ENCODE peak calls at places on chromosomes 13 and 19, in nine cellular contexts. D is type B pancreatic cell, C is dorsolateral prefrontal cortex, K is heart left ventricle, Y is GM12865, Z is mucosa of descending colon, Q is mammary epithelial cell, X is Panc1, E is neural progenitor cell. B is an unnamed sample.

GRCh38 chr13:98142427-98143156 is at the start of gene FARP1:
- DNase-seq in X (no peak), Y (peak; percentile 80), Q (peak; percentile 77), D (peak; percentile 91), C (peak; percentile 61), K (peak; percentile 71), Z (peak; percentile 90), E (peak; percentile 94), B (no peak)

GRCh38 chr19:7902796-7903243 is 857 bp upstream of the MAP2K7 start:
- DNase-seq in X (no peak), E (no peak), Z (no peak), K (no peak), D (no peak), Q (no peak), C (no peak), Y (no peak), B (peak; percentile 63)

GRCh38 chr19:10388957-10389356 is 8.6 kb upstream of the TYK2 start:
- DNase-seq in K (peak; percentile 77), E (peak; percentile 87), D (peak; percentile 90), Y (peak; percentile 86), X (peak; percentile 60), Z (peak; percentile 89), C (peak; percentile 84), Q (peak; percentile 55), B (peak; percentile 57)

GRCh38 chr13:106083620-106084350 is 451.7 kb downstream of the EFNB2 start:
- DNase-seq in C (no peak), Y (peak; percentile 34), Q (peak; percentile 71), D (no peak), Z (no peak), E (peak; percentile 63), X (no peak), K (no peak), B (no peak)

GRCh38 chr19:48806518-48806817 is 4.4 kb downstream of the BCAT2 start:
- DNase-seq in X (no peak), Z (no peak), Y (no peak), K (no peak), Q (no peak), D (no peak), C (no peak), E (peak; percentile 84), B (no peak)

GRCh38 chr13:110680852-110681251 is 25.1 kb downstream of the CARS2 start:
- DNase-seq in Z (no peak), E (peak; percentile 46), D (no peak), Y (peak; percentile 40), X (no peak), Q (no peak), K (no peak), C (no peak), B (no peak)

GRCh38 chr13:27860743-27861142 is 59.1 kb upstream of the PDX1 start:
- DNase-seq in D (no peak), C (no peak), Q (no peak), E (peak; percentile 34), K (no peak), X (no peak), Y (no peak), Z (no peak), B (no peak)

GRCh38 chr19:40323705-40324104 is 24.5 kb downstream of the C19orf47 start:
- DNase-seq in C (peak; percentile 35), Q (no peak), E (no peak), K (no peak), Z (no peak), Y (no peak), X (no peak), D (no peak), B (no peak)

GRCh38 chr19:7874080-7874856 is at the start of gene PRR36:
- DNase-seq in Q (no peak), D (peak; percentile 83), X (no peak), K (peak; percentile 57), Z (no peak), Y (no peak), E (peak; percentile 92), C (peak; percentile 84), B (no peak)

GRCh38 chr19:33194884-33195710 is 967 bp downstream of the LRP3 start:
- DNase-seq in D (peak; percentile 69), Z (peak; percentile 49), E (peak; percentile 59), Y (no peak), X (no peak), Q (no peak), K (no peak), C (no peak), B (no peak)

GRCh38 chr13:43431279-43431678 is 355.5 kb downstream of the ENOX1 start:
- DNase-seq in C (no peak), Z (no peak), D (no peak), Y (no peak), K (no peak), Q (peak; percentile 0), E (no peak), X (no peak), B (no peak)

GRCh38 chr13:40328091-40328490 is 338.4 kb downstream of the FOXO1 start:
- DNase-seq in E (no peak), X (no peak), Q (no peak), Z (no peak), C (no peak), K (no peak), Y (no peak), D (no peak), B (peak; percentile 19)

GRCh38 chr13:28636078-28636477 is 22.9 kb upstream of the POMP start:
- DNase-seq in K (no peak), Q (no peak), E (no peak), X (no peak), Z (no peak), D (no peak), C (no peak), Y (no peak), B (no peak)

GRCh38 chr19:3243851-3244700 is 19.6 kb downstream of the CELF5 start:
- DNase-seq in D (no peak), E (peak; percentile 89), C (no peak), Z (peak; percentile 58), Y (peak; percentile 52), X (no peak), Q (peak; percentile 45), K (no peak), B (peak; percentile 47)

DNA sequence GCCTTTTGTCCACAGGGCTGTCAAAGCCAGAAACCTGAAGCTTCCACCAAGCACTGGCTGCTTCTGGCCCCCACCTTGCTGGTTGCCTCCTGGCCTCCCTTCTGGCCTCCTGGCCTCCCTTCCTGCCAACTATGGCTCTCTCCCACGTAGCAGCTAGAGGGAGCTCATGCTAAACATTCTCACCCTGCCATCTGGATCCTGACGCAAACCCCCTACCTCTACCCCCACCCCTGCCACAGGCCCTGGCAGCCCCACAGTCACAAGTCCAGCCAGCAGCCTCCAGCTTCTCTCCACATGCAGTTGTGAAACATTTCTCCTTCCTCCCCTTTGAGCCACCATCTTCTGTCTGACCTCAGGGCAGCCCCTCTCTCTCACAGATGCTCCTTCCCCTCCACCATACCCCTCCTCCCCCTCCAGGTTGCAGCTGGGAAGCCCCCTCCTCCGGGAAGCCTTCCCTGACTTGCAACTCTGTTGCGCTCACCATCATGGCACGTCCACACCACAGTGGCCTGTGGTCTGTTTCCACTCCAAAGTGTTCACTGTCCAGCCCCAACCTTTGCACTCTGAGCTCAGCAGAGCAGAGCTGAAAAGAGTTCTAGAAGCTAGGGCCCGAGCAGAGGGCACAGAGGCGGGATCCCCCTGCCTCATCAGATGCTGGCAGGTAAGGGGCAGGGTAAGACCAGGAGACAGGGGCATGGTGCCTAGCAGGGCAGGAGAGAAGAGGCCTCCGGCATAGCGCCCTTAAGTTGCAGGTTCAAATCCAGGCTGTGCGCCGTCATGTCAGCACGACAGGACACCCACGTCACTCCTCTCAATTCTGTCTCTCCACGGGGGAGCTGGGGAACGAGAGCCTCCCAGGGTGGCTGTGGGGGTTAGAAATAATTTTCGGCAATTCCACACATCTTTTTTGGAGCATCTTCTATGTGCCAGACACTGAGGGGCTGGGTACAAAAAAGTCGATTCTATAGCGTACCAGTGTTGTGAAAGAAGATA is 7.3 kb downstream of the ADGRL1 start:
- DNase-seq in K (no peak), X (no peak), Q (no peak), Z (no peak), D (no peak), E (no peak), Y (no peak), C (no peak), B (no peak)
- TF ChIP-seq CTCF in K (no peak), X (peak; percentile 20), Q (peak; percentile 16), Z (no peak), D (peak; percentile 32), E (peak; percentile 24), Y (no peak), C (peak; percentile 25), B (no peak)

GRCh38 chr13:38418286-38418685 is 68.6 kb downstream of the UFM1 start:
- DNase-seq in Y (no peak), C (no peak), K (no peak), Z (no peak), Q (peak; percentile 16), E (no peak), D (no peak), X (no peak), B (no peak)

GRCh38 chr13:38419312-38419873 is 69.7 kb downstream of the UFM1 start:
- DNase-seq in Y (peak; percentile 28), D (no peak), K (no peak), X (no peak), C (no peak), Z (no peak), Q (no peak), E (no peak), B (no peak)

GRCh38 chr13:38415233-38415632 is 65.6 kb downstream of the UFM1 start:
- DNase-seq in D (no peak), E (no peak), K (peak; percentile 51), X (no peak), C (no peak), Z (no peak), Y (peak; percentile 79), Q (peak; percentile 4), B (no peak)

GRCh38 chr13:38417241-38417640 is 67.6 kb downstream of the UFM1 start:
- DNase-seq in Z (no peak), E (no peak), D (no peak), K (no peak), Q (no peak), Y (no peak), X (no peak), C (no peak), B (no peak)

GRCh38 chr13:38417727-38418126 is 68.1 kb downstream of the UFM1 start:
- DNase-seq in X (no peak), C (no peak), Z (no peak), Q (peak; percentile 50), Y (peak; percentile 28), D (no peak), K (no peak), E (peak; percentile 16), B (no peak)
- TF ChIP-seq CTCF in X (peak; percentile 15), C (no peak), Z (no peak), Q (peak; percentile 71), Y (peak; percentile 35), D (peak; percentile 56), K (no peak), E (peak; percentile 32), B (peak; percentile 47)

DNA sequence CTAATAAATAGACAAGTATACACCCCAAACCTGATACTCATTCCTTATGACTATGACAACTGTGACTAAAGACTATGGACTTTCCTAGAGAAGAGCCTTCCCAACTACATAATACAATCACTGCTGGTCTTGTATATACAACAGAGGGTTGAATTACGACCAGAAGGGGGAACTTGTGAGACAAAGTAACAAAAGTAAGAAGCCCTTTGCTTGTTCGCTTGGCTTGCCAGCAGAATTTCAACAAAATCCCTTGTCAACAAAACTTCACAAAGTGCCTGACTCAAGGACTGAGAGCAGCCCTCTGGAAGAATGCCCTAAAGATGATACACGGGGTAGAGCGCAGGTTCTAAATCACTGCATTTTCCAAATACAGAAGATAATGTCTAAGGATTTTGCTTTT is 99.4 kb downstream of the WASF3 start:
- DNase-seq in D (no peak), C (no peak), Z (no peak), E (peak; percentile 70), K (no peak), Q (peak; percentile 21), Y (peak; percentile 18), X (no peak), B (peak; percentile 52)
- TF ChIP-seq CTCF in D (peak; percentile 43), C (peak; percentile 44), Z (no peak), E (peak; percentile 47), K (no peak), Q (no peak), Y (no peak), X (no peak), B (peak; percentile 23)

GRCh38 chr13:50587839-50588373 is 255.6 kb downstream of the DLEU7 start:
- DNase-seq in Y (no peak), Q (no peak), E (no peak), X (no peak), K (no peak), Z (no peak), C (no peak), D (no peak), B (no peak)
- TF ChIP-seq CTCF in Y (no peak), Q (no peak), E (no peak), X (no peak), K (no peak), Z (no peak), C (no peak), D (no peak), B (no peak)